ENCODE peak calls at places on chromosome 4, in nine cellular contexts. One of them, this sample, is unnamed.

GRCh38 chr4:77662396-77662795 is 56.8 kb downstream of the CXCL13 start:
- DNase-seq in right cardiac atrium: no peak
- DNase-seq in kidney: no peak
- DNase-seq in lower lobe of right lung: peak; percentile 50
- DNase-seq in coronary artery: no peak
- DNase-seq in tibial artery: no peak
- DNase-seq in heart left ventricle: no peak
- DNase-seq in uterus: no peak
- DNase-seq in foreskin keratinocyte: no peak
- DNase-seq in this sample: no peak

GRCh38 chr4:71607109-71607508 is 176.8 kb downstream of the GC start:
- DNase-seq in right cardiac atrium: no peak
- DNase-seq in kidney: no peak
- DNase-seq in lower lobe of right lung: no peak
- DNase-seq in coronary artery: no peak
- DNase-seq in tibial artery: no peak
- DNase-seq in heart left ventricle: no peak
- DNase-seq in uterus: no peak
- DNase-seq in foreskin keratinocyte: no peak
- DNase-seq in this sample: no peak

GRCh38 chr4:149203256-149204001 is 612.2 kb downstream of the IQCM start:
- DNase-seq in right cardiac atrium: peak; percentile 12
- DNase-seq in kidney: no peak
- DNase-seq in lower lobe of right lung: no peak
- DNase-seq in coronary artery: no peak
- DNase-seq in tibial artery: no peak
- DNase-seq in heart left ventricle: peak; percentile 66
- DNase-seq in uterus: no peak
- DNase-seq in foreskin keratinocyte: peak; percentile 13
- DNase-seq in this sample: no peak

GRCh38 chr4:160299177-160299576 is 1196.3 kb downstream of the RAPGEF2 start:
- DNase-seq in right cardiac atrium: no peak
- DNase-seq in kidney: no peak
- DNase-seq in lower lobe of right lung: no peak
- DNase-seq in coronary artery: no peak
- DNase-seq in tibial artery: no peak
- DNase-seq in heart left ventricle: no peak
- DNase-seq in uterus: no peak
- DNase-seq in foreskin keratinocyte: no peak
- DNase-seq in this sample: no peak

GRCh38 chr4:162510937-162511336 is 347.1 kb upstream of the FSTL5 start:
- DNase-seq in right cardiac atrium: no peak
- DNase-seq in kidney: no peak
- DNase-seq in lower lobe of right lung: no peak
- DNase-seq in coronary artery: no peak
- DNase-seq in tibial artery: no peak
- DNase-seq in heart left ventricle: no peak
- DNase-seq in uterus: no peak
- DNase-seq in foreskin keratinocyte: no peak
- DNase-seq in this sample: no peak

GRCh38 chr4:4492161-4492847 is 49.5 kb downstream of the STX18 start:
- DNase-seq in right cardiac atrium: no peak
- DNase-seq in kidney: no peak
- DNase-seq in lower lobe of right lung: no peak
- DNase-seq in coronary artery: no peak
- DNase-seq in tibial artery: no peak
- DNase-seq in heart left ventricle: no peak
- DNase-seq in uterus: no peak
- DNase-seq in foreskin keratinocyte: peak; percentile 29
- DNase-seq in this sample: no peak

GRCh38 chr4:7195546-7196282 is 3.4 kb downstream of the SORCS2 start:
- DNase-seq in right cardiac atrium: no peak
- DNase-seq in kidney: no peak
- DNase-seq in lower lobe of right lung: no peak
- DNase-seq in coronary artery: no peak
- DNase-seq in tibial artery: peak; percentile 32
- DNase-seq in heart left ventricle: no peak
- DNase-seq in uterus: peak; percentile 10
- DNase-seq in foreskin keratinocyte: no peak
- DNase-seq in this sample: no peak

GRCh38 chr4:76744253-76744921 is 153.6 kb downstream of the SOWAHB start:
- DNase-seq in right cardiac atrium: no peak
- DNase-seq in kidney: no peak
- DNase-seq in lower lobe of right lung: no peak
- DNase-seq in coronary artery: no peak
- DNase-seq in tibial artery: no peak
- DNase-seq in heart left ventricle: no peak
- DNase-seq in uterus: no peak
- DNase-seq in foreskin keratinocyte: no peak
- DNase-seq in this sample: no peak

GRCh38 chr4:158446106-158446505 is 75.6 kb upstream of the RXFP1 start:
- DNase-seq in right cardiac atrium: no peak
- DNase-seq in kidney: no peak
- DNase-seq in lower lobe of right lung: no peak
- DNase-seq in coronary artery: no peak
- DNase-seq in tibial artery: no peak
- DNase-seq in heart left ventricle: no peak
- DNase-seq in uterus: no peak
- DNase-seq in foreskin keratinocyte: no peak
- DNase-seq in this sample: no peak

GRCh38 chr4:145406970-145407369 is 74.7 kb upstream of the SMAD1 start:
- DNase-seq in right cardiac atrium: no peak
- DNase-seq in kidney: no peak
- DNase-seq in lower lobe of right lung: no peak
- DNase-seq in coronary artery: no peak
- DNase-seq in tibial artery: no peak
- DNase-seq in heart left ventricle: no peak
- DNase-seq in uterus: no peak
- DNase-seq in foreskin keratinocyte: no peak
- DNase-seq in this sample: no peak

GRCh38 chr4:76639292-76639691 is 204.3 kb downstream of the SHROOM3 start:
- DNase-seq in right cardiac atrium: no peak
- DNase-seq in kidney: no peak
- DNase-seq in lower lobe of right lung: no peak
- DNase-seq in coronary artery: no peak
- DNase-seq in tibial artery: no peak
- DNase-seq in heart left ventricle: no peak
- DNase-seq in uterus: no peak
- DNase-seq in foreskin keratinocyte: peak; percentile 64
- DNase-seq in this sample: peak; percentile 44

GRCh38 chr4:155908187-155909139 is 5.0 kb downstream of the TDO2 start:
- DNase-seq in right cardiac atrium: no peak
- DNase-seq in kidney: no peak
- DNase-seq in lower lobe of right lung: no peak
- DNase-seq in coronary artery: no peak
- DNase-seq in tibial artery: no peak
- DNase-seq in heart left ventricle: no peak
- DNase-seq in uterus: no peak
- DNase-seq in foreskin keratinocyte: no peak
- DNase-seq in this sample: no peak

GRCh38 chr4:98680806-98681205 is 22.4 kb upstream of the TSPAN5 start:
- DNase-seq in right cardiac atrium: no peak
- DNase-seq in kidney: no peak
- DNase-seq in lower lobe of right lung: no peak
- DNase-seq in coronary artery: no peak
- DNase-seq in tibial artery: no peak
- DNase-seq in heart left ventricle: no peak
- DNase-seq in uterus: no peak
- DNase-seq in foreskin keratinocyte: no peak
- DNase-seq in this sample: no peak

GRCh38 chr4:140856692-140857091 is 100.5 kb upstream of the TBC1D9 start:
- DNase-seq in right cardiac atrium: peak; percentile 23
- DNase-seq in kidney: no peak
- DNase-seq in lower lobe of right lung: no peak
- DNase-seq in coronary artery: no peak
- DNase-seq in tibial artery: no peak
- DNase-seq in heart left ventricle: peak; percentile 38
- DNase-seq in uterus: peak; percentile 62
- DNase-seq in foreskin keratinocyte: peak; percentile 85
- DNase-seq in this sample: peak; percentile 60
- H3K27ac ChIP-seq in right cardiac atrium: no peak overlapping the region
- H3K27ac ChIP-seq in kidney: no peak overlapping the region
- H3K27ac ChIP-seq in lower lobe of right lung: no peak overlapping the region
- H3K27ac ChIP-seq in coronary artery: no peak overlapping the region
- H3K27ac ChIP-seq in tibial artery: no peak overlapping the region
- H3K27ac ChIP-seq in heart left ventricle: peak overlapping the region; percentile 39
- H3K27ac ChIP-seq in uterus: no peak overlapping the region
- H3K27ac ChIP-seq in foreskin keratinocyte: peak overlapping the region; percentile 69
- H3K27ac ChIP-seq in this sample: peak overlapping the region; percentile 88

GRCh38 chr4:68907230-68907629 is 44.4 kb downstream of the UGT2A3 start:
- DNase-seq in right cardiac atrium: no peak
- DNase-seq in kidney: no peak
- DNase-seq in lower lobe of right lung: no peak
- DNase-seq in coronary artery: no peak
- DNase-seq in tibial artery: no peak
- DNase-seq in heart left ventricle: no peak
- DNase-seq in uterus: no peak
- DNase-seq in foreskin keratinocyte: no peak
- DNase-seq in this sample: no peak

GRCh38 chr4:68905598-68906237 is 45.9 kb downstream of the UGT2A3 start:
- DNase-seq in right cardiac atrium: no peak
- DNase-seq in kidney: no peak
- DNase-seq in lower lobe of right lung: no peak
- DNase-seq in coronary artery: no peak
- DNase-seq in tibial artery: no peak
- DNase-seq in heart left ventricle: no peak
- DNase-seq in uterus: no peak
- DNase-seq in foreskin keratinocyte: peak; percentile 25
- DNase-seq in this sample: peak; percentile 39

GRCh38 chr4:68904786-68905185 is 46.8 kb downstream of the UGT2A3 start:
- DNase-seq in right cardiac atrium: no peak
- DNase-seq in kidney: no peak
- DNase-seq in lower lobe of right lung: no peak
- DNase-seq in coronary artery: no peak
- DNase-seq in tibial artery: no peak
- DNase-seq in heart left ventricle: no peak
- DNase-seq in uterus: no peak
- DNase-seq in foreskin keratinocyte: peak; percentile 11
- DNase-seq in this sample: no peak

GRCh38 chr4:68906238-68907137 is 45.1 kb downstream of the UGT2A3 start:
- DNase-seq in right cardiac atrium: no peak
- DNase-seq in kidney: no peak
- DNase-seq in lower lobe of right lung: no peak
- DNase-seq in coronary artery: no peak
- DNase-seq in tibial artery: no peak
- DNase-seq in heart left ventricle: no peak
- DNase-seq in uterus: no peak
- DNase-seq in foreskin keratinocyte: peak; percentile 11
- DNase-seq in this sample: no peak

DNA sequence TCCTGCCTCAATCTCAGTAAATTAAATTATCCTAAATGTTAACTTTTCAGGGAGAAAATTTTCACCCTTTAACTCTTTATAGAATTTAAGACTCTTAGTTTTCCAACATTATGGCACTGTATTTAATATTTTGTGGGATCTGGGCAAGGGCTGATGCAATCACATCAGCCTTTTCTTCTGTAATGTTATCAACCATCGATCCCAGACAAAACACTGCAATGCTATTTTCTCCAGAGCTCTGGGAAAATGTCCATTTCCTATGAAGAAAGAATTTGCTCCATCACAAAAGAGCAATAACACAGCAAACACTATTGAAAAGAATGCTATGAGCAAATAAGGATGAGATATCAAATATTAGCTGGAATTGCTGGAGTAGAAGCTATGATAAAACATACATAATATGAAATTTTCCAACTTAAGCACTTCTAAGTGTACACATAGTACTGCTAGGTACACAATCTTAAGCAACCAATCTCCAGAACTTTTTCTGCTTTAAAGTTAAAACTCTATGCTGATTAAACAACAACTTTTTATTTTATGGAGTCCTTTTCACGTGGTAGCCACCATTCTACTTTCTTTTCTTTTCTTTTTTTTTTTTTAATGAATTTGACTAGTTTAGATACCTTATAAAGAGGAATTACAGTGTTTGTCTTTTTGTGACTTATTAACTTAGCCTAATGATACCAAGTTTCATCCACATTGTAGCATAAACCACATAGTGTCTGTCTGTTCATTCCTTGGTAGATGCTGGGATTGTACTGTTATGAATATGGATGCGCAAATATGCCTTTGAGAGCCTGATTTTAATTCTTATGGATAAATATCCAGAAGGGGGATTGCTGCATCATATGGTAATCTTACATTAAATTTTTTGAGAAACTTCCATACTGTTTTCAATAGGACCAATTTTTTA is 43.6 kb downstream of the UGT2A3 start:
- DNase-seq in right cardiac atrium: no peak
- DNase-seq in kidney: no peak
- DNase-seq in lower lobe of right lung: no peak
- DNase-seq in coronary artery: no peak
- DNase-seq in tibial artery: no peak
- DNase-seq in heart left ventricle: no peak
- DNase-seq in uterus: no peak
- DNase-seq in foreskin keratinocyte: no peak
- DNase-seq in this sample: no peak
- H3K27ac ChIP-seq in right cardiac atrium: no peak overlapping the region
- H3K27ac ChIP-seq in kidney: no peak overlapping the region
- H3K27ac ChIP-seq in lower lobe of right lung: no peak overlapping the region
- H3K27ac ChIP-seq in coronary artery: no peak overlapping the region
- H3K27ac ChIP-seq in tibial artery: no peak overlapping the region
- H3K27ac ChIP-seq in heart left ventricle: no peak overlapping the region
- H3K27ac ChIP-seq in uterus: no peak overlapping the region
- H3K27ac ChIP-seq in foreskin keratinocyte: no peak overlapping the region
- H3K27ac ChIP-seq in this sample: no peak overlapping the region

DNA sequence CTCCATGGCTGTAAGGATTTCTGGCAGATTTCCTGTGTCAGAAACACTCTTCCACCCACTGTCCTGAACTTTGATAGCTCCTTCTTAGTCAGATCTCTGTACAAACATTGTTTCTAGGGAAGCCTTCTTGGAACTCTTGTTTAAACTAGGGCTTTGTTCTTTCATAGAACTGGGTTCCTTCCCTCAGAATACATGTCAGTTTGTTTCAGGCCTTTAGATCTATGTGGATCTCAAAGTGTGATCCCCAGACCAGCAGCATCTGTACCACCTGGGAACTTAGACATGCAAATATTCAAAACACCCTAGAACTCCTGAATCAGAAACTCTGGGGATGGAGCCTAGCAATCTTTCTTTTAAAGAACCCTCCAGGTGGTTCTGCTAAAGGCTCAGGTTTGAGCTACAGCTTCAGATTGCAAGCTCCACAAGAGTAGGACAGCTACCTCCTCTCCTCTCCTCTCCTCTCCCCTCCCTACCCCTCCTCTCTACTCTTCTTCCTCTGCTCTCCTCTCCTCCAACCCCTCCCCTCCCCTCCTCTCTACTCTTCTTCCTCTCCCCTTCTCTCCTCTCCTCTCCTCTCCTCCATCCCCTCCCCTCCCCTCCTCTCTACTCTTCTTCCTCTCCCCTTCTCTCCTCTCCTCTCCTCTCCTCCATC is 12.7 kb downstream of the RASSF6 start:
- DNase-seq in right cardiac atrium: no peak
- DNase-seq in kidney: no peak
- DNase-seq in lower lobe of right lung: no peak
- DNase-seq in coronary artery: no peak
- DNase-seq in tibial artery: no peak
- DNase-seq in heart left ventricle: no peak
- DNase-seq in uterus: no peak
- DNase-seq in foreskin keratinocyte: no peak
- DNase-seq in this sample: no peak
- H3K27ac ChIP-seq in right cardiac atrium: no peak overlapping the region
- H3K27ac ChIP-seq in kidney: no peak overlapping the region
- H3K27ac ChIP-seq in lower lobe of right lung: no peak overlapping the region
- H3K27ac ChIP-seq in coronary artery: no peak overlapping the region
- H3K27ac ChIP-seq in tibial artery: no peak overlapping the region
- H3K27ac ChIP-seq in heart left ventricle: no peak overlapping the region
- H3K27ac ChIP-seq in uterus: no peak overlapping the region
- H3K27ac ChIP-seq in foreskin keratinocyte: no peak overlapping the region
- H3K27ac ChIP-seq in this sample: no peak overlapping the region

GRCh38 chr4:53781614-53782467 is 190.6 kb upstream of the LNX1 start:
- DNase-seq in right cardiac atrium: no peak
- DNase-seq in kidney: no peak
- DNase-seq in lower lobe of right lung: no peak
- DNase-seq in coronary artery: no peak
- DNase-seq in tibial artery: no peak
- DNase-seq in heart left ventricle: no peak
- DNase-seq in uterus: no peak
- DNase-seq in foreskin keratinocyte: no peak
- DNase-seq in this sample: no peak
- H3K27ac ChIP-seq in right cardiac atrium: no peak overlapping the region
- H3K27ac ChIP-seq in kidney: no peak overlapping the region
- H3K27ac ChIP-seq in lower lobe of right lung: peak overlapping the region; percentile 38
- H3K27ac ChIP-seq in coronary artery: no peak overlapping the region
- H3K27ac ChIP-seq in tibial artery: no peak overlapping the region
- H3K27ac ChIP-seq in heart left ventricle: no peak overlapping the region
- H3K27ac ChIP-seq in uterus: no peak overlapping the region
- H3K27ac ChIP-seq in foreskin keratinocyte: no peak overlapping the region
- H3K27ac ChIP-seq in this sample: no peak overlapping the region

This sample was measured in PC-9.